ENCODE peak calls at places on chromosome 22, in ten cellular contexts. B is spleen; J is fibroblast of the conjunctiva; U is kidney; Y is stimulated activated CD4-positive, alpha-beta T cell treated with anti-CD3 and anti-CD28 coated beads, Interleukin-2, amount 100 ng/mL, for 48 hours; W is effector memory CD4-positive, alpha-beta T cell; X is glomerular endothelial cell; R is cardiac muscle cell; F is mesendoderm; C is H9. V is an unnamed sample.

GRCh38 chr22:30790366-30790765 is 95.7 kb downstream of the OSBP2 start:
- DNase-seq in B (no peak), W (no peak), U (no peak), Y (no peak), J (no peak), F (no peak), R (no peak), C (no peak), X (no peak), V (no peak)

GRCh38 chr22:45336971-45337431 is 27.3 kb downstream of the FAM118A start:
- DNase-seq in C (no peak), Y (no peak), J (no peak), B (peak), U (no peak), R (peak), X (peak), F (no peak), W (no peak), V (no peak)

GRCh38 chr22:34829485-34829884 is 236.5 kb upstream of the ISX start:
- DNase-seq in Y (no peak), C (no peak), R (no peak), J (no peak), F (no peak), B (no peak), X (no peak), W (no peak), U (no peak), V (no peak)

GRCh38 chr22:36425977-36426523 is 38.3 kb upstream of the MYH9 start:
- DNase-seq in W (no peak), B (peak), C (no peak), Y (no peak), X (no peak), F (peak), R (peak), J (no peak), U (peak), V (no peak)

GRCh38 chr22:45529966-45530575 is 27.4 kb downstream of the FBLN1 start:
- DNase-seq in B (no peak), X (no peak), F (no peak), R (no peak), Y (no peak), W (no peak), J (no peak), U (no peak), C (no peak), V (peak)

GRCh38 chr22:45240810-45241631 is at the start of gene KIAA0930:
- DNase-seq in W (peak), X (no peak), Y (peak), B (peak), F (peak), J (peak), C (peak), R (peak), U (peak), V (no peak)

GRCh38 chr22:42408815-42409529 is 23.2 kb downstream of the NFAM1 start:
- DNase-seq in Y (no peak), U (no peak), J (no peak), R (no peak), F (no peak), X (no peak), B (no peak), C (no peak), W (no peak), V (no peak)

GRCh38 chr22:19090586-19091127 is 31.6 kb downstream of the DGCR2 start:
- DNase-seq in F (no peak), Y (no peak), U (no peak), B (no peak), R (no peak), C (no peak), J (no peak), W (no peak), X (no peak), V (no peak)

GRCh38 chr22:33438273-33438672 is 380.1 kb upstream of the SYN3 start:
- DNase-seq in F (no peak), R (peak), B (no peak), Y (no peak), W (no peak), U (no peak), C (no peak), X (no peak), J (no peak), V (peak)

GRCh38 chr22:49209452-49210195 is 618.0 kb downstream of the BRD1 start:
- DNase-seq in F (no peak), C (peak), X (no peak), U (peak), Y (no peak), B (peak), W (no peak), J (no peak), R (no peak), V (no peak)

GRCh38 chr22:31343235-31344191 is 2.6 kb downstream of the PATZ1 start:
- DNase-seq in B (peak), J (no peak), X (no peak), W (no peak), Y (peak), F (peak), C (peak), R (peak), U (peak), V (no peak)

GRCh38 chr22:30889996-30890480 is 78.5 kb downstream of the MORC2 start:
- DNase-seq in Y (no peak), R (no peak), W (no peak), J (no peak), U (peak), B (peak), C (no peak), X (no peak), F (no peak), V (no peak)

GRCh38 chr22:28792491-28793383 is 7.6 kb downstream of the XBP1 start:
- DNase-seq in U (no peak), J (no peak), Y (no peak), W (no peak), F (no peak), R (no peak), X (no peak), B (peak), C (no peak), V (no peak)

GRCh38 chr22:40635008-40635939 is 1.2 kb downstream of the MRTFA start:
- DNase-seq in W (no peak), F (no peak), B (no peak), J (peak), R (peak), Y (no peak), C (no peak), X (no peak), U (no peak), V (no peak)

GRCh38 chr22:41314821-41315220 is 13.5 kb downstream of the ZC3H7B start:
- DNase-seq in Y (no peak), J (no peak), W (no peak), X (no peak), R (no peak), F (no peak), B (no peak), U (no peak), C (no peak), V (no peak)

GRCh38 chr22:20760084-20760483 is 13.8 kb upstream of the SERPIND1 start:
- DNase-seq in R (no peak), W (no peak), J (no peak), X (no peak), B (no peak), F (no peak), U (no peak), Y (no peak), C (no peak), V (no peak)

GRCh38 chr22:41862530-41863266 is 29.8 kb downstream of the SREBF2 start:
- DNase-seq in X (no peak), B (peak), F (no peak), R (no peak), Y (peak), W (no peak), U (no peak), J (no peak), C (no peak), V (no peak)

GRCh38 chr22:48535868-48536690 is 1291.6 kb downstream of the BRD1 start:
- DNase-seq in U (no peak), F (no peak), C (no peak), X (no peak), W (no peak), R (no peak), Y (no peak), B (no peak), J (no peak), V (no peak)

GRCh38 chr22:30309981-30310672 is 16.6 kb downstream of the TBC1D10A start:
- DNase-seq in B (no peak), F (no peak), R (peak), J (peak), C (no peak), Y (no peak), W (no peak), U (no peak), X (no peak), V (no peak)

GRCh38 chr22:49971232-49972162 is 10.9 kb downstream of the PIM3 start:
- DNase-seq in B (peak), J (peak), Y (peak), R (peak), W (no peak), C (peak), X (no peak), F (no peak), U (peak), V (no peak)

GRCh38 chr22:31229402-31230140 is 17.5 kb downstream of the LIMK2 start:
- DNase-seq in X (no peak), F (no peak), B (no peak), Y (no peak), U (no peak), C (no peak), R (peak), J (no peak), W (no peak), V (no peak)

GRCh38 chr22:22745225-22746060 is 101.0 kb downstream of the GGTLC2 start:
- DNase-seq in R (peak), U (no peak), F (peak), C (peak), X (no peak), Y (peak), W (no peak), J (no peak), B (no peak), V (no peak)

GRCh38 chr22:24247564-24248344 is 2.9 kb upstream of the GGT5 start:
- DNase-seq in B (peak), J (peak), F (peak), Y (peak), C (peak), U (peak), W (no peak), X (no peak), R (peak), V (peak)

V was measured in skeletal muscle cell.